ENCODE peak calls at places on chromosomes 3 and 15, in eight cellular contexts. K is HL-60, I is sigmoid colon, F is breast epithelium, G is RWPE2, X is psoas muscle, D is uterus, Q is OCI-LY7. W is an unnamed sample.

GRCh38 chr3:114095808-114096207 is 39.3 kb downstream of the QTRT2 start:
- DNase-seq in Q (no peak), D (no peak), X (no peak), I (no peak), F (no peak), K (no peak), G (no peak), W (no peak)

GRCh38 chr15:80703965-80704364 is 8.9 kb downstream of the ABHD17C start:
- DNase-seq in D (no peak), X (no peak), Q (no peak), G (no peak), F (no peak), K (no peak), I (no peak), W (no peak)

GRCh38 chr3:28138047-28138446 is 103.4 kb upstream of the CMC1 start:
- DNase-seq in F (no peak), K (no peak), Q (no peak), X (no peak), I (no peak), D (no peak), G (no peak), W (no peak)

GRCh38 chr3:27914199-27914598 is 192.1 kb upstream of the EOMES start:
- DNase-seq in F (no peak), G (no peak), Q (no peak), K (no peak), I (no peak), D (no peak), X (no peak), W (no peak)

GRCh38 chr3:41490360-41490759 is 291.1 kb downstream of the CTNNB1 start:
- DNase-seq in D (no peak), Q (no peak), G (no peak), F (no peak), I (no peak), X (no peak), K (no peak), W (no peak)

GRCh38 chr15:81080946-81081345 is 53.1 kb upstream of the CFAP161 start:
- DNase-seq in K (no peak), Q (no peak), X (no peak), D (no peak), I (no peak), F (no peak), G (no peak), W (no peak)

GRCh38 chr3:150972379-150972985 is at the start of gene CLRN1:
- DNase-seq in K (no peak), Q (no peak), G (no peak), D (no peak), I (no peak), F (no peak), X (no peak), W (no peak)

GRCh38 chr3:2390926-2391532 is 292.4 kb downstream of the CNTN4 start:
- DNase-seq in K (no peak), D (no peak), F (no peak), Q (no peak), G (no peak), X (no peak), I (no peak), W (no peak)

GRCh38 chr3:38725726-38726410 is 76.4 kb upstream of the SCN5A start:
- DNase-seq in I (no peak), X (no peak), Q (no peak), D (no peak), K (no peak), G (no peak), F (no peak), W (no peak)

GRCh38 chr3:138259126-138259525 is 70.5 kb downstream of the NME9 start:
- DNase-seq in X (no peak), F (no peak), I (no peak), Q (no peak), K (no peak), G (no peak), D (no peak), W (no peak)

GRCh38 chr3:138781012-138781470 is 53.7 kb downstream of the PIK3CB start:
- DNase-seq in D (no peak), F (no peak), G (no peak), X (no peak), I (no peak), K (no peak), Q (no peak), W (peak)

GRCh38 chr3:31462050-31462569 is 70.6 kb upstream of the STT3B start:
- DNase-seq in K (peak), I (no peak), Q (peak), G (no peak), X (no peak), F (no peak), D (no peak), W (no peak)

GRCh38 chr3:3015472-3016089 is 94.6 kb downstream of the IL5RA start:
- DNase-seq in I (no peak), K (no peak), G (no peak), Q (no peak), F (no peak), X (no peak), D (no peak), W (peak)

GRCh38 chr3:195537995-195538394 is 5.1 kb downstream of the PPP1R2 start:
- DNase-seq in G (no peak), K (no peak), D (no peak), F (no peak), Q (peak), X (no peak), I (no peak), W (no peak)

GRCh38 chr15:89098281-89098680 is 10.0 kb downstream of the ABHD2 start:
- DNase-seq in Q (no peak), K (no peak), X (no peak), F (no peak), D (no peak), I (peak), G (no peak), W (no peak)

GRCh38 chr3:125151437-125151806 is 61.1 kb downstream of the SLC12A8 start:
- DNase-seq in G (no peak), F (no peak), I (no peak), X (no peak), D (no peak), Q (no peak), K (no peak), W (no peak)

GRCh38 chr15:26772588-26773484 is at the start of gene GABRB3:
- DNase-seq in K (no peak), Q (no peak), I (no peak), F (no peak), X (peak), D (no peak), G (no peak), W (no peak)

GRCh38 chr15:36678308-36678707 is 98.9 kb downstream of the CDIN1 start:
- DNase-seq in G (no peak), K (no peak), D (no peak), Q (no peak), X (no peak), F (no peak), I (no peak), W (no peak)

GRCh38 chr3:150106752-150107428 is 136.2 kb upstream of the PFN2 start:
- DNase-seq in F (no peak), X (no peak), I (no peak), Q (no peak), D (no peak), G (no peak), K (no peak), W (peak)

DNA sequence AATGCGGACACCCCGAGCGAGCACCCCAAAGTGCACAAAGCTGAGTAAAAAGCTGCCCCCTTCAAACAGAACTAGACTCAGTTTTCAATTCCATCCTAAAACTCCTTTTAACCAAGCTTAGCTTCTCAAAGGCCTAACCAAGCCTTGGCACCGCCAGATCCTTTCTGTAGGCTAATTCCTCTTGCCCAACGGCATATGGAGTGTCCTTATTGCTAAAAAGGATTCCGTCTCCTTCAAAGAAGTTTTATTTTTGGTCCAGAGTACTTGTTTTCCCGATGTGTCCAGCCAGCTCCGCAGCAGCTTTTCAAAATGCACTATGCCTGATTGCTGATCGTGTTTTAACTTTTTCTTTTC is 5.3 kb downstream of the BHLHE40 start:
- DNase-seq in X (no peak), K (no peak), G (no peak), D (no peak), Q (no peak), I (no peak), F (no peak), W (peak)
- H3K4me3 ChIP-seq in X (peak), K (peak), G (peak), D (no peak), Q (no peak), I (peak), F (peak), W (peak)

DNA sequence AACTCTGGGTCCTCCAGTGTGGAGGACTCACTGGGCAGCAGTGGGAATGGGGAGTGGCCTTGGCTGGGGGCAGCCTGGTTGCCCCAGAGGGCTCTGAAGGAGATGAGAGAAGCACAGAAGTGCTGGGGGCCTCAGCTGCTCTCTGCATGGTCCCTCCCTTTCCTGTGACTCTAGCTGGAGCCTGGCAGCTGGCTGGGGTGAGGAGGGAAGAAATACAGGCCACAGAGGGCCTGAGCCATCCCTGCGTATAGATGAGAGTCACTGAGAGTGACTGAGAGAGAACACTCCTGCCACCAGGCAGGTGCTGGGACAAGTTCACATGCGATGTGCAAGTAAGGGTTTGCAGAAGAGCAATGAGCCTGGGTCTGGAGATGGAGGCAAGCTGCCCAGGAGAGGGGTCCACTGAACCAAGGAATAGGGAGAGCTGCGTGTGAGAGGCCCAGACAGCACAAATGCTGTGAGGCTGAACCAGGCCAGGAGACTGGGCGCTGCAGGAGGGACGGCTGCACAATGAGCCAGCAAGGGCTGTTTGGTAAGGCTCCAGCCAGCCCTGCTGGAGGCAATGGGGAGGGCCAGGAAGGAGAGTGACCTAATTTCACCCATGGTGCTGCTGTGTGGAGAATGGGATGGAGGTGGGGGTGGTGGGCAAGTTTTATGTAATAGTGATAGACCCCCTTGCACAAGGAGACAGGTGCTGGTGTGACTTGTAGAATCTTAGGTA is 87.2 kb downstream of the CLSTN2 start:
- DNase-seq in X (peak), G (no peak), K (no peak), Q (no peak), I (no peak), F (no peak), D (no peak), W (no peak)
- TF ChIP-seq CTCF in X (no peak), G (no peak), K (no peak), Q (no peak), I (no peak), F (no peak), D (no peak), W (no peak)

GRCh38 chr15:31869640-31870335 is 160.5 kb upstream of the CHRNA7 start:
- DNase-seq in K (no peak), Q (no peak), D (no peak), F (no peak), I (no peak), X (peak), G (no peak), W (no peak)
- H3K4me3 ChIP-seq in K (peak), Q (no peak), D (peak), F (peak), I (peak), X (peak), G (peak), W (no peak)

GRCh38 chr3:47847256-47847655 is 44.3 kb downstream of the DHX30 start:
- DNase-seq in K (no peak), G (no peak), I (no peak), X (no peak), Q (no peak), F (no peak), D (no peak), W (no peak)
- TF ChIP-seq CTCF in K (no peak), G (no peak), I (no peak), X (no peak), Q (no peak), F (no peak), D (no peak), W (no peak)

DNA sequence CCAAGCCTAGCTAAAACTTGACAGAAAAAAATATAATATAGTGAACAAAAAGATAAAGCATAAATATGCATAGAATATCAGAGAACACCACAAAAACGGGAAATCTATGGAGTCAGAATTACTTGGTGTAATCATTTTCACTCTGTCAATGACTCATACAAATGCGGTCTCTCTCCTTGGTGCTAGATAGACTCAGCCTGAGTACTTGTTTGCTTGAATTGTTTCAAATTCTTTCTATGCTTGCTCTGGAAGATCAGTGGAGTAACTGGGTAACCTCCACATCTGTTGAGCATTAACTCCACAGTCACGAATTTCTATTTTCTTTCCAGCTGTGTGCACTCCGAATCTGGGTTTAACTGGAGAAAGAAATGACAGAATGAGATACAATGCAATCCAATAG is 760.4 kb downstream of the ZPLD1 start:
- DNase-seq in F (no peak), D (no peak), Q (no peak), X (no peak), G (no peak), K (no peak), I (no peak), W (no peak)
- H3K4me3 ChIP-seq in F (no peak), D (no peak), Q (no peak), X (no peak), G (no peak), K (no peak), I (no peak), W (no peak)

DNA sequence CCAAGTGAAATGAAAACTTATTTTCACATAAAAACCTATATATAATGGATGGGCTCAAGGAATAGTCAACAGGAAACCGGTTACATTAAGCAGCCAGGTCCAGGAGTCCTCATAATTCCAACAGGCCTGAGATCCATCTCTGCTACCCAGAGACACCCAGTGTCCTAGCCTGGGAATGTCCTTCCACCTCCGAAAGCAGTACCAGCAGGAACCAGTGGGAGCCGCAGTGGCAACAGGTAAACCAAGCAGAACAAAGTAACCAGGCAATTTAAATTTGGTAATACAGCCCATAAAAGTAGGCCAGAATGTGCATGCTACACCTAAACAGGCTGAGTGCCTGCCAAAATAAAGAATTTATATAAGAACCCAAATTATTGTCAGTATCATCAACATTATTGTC is 195.6 kb downstream of the ZBBX start:
- DNase-seq in X (no peak), Q (no peak), K (no peak), D (no peak), F (no peak), I (no peak), G (no peak), W (no peak)
- TF ChIP-seq CTCF in X (no peak), Q (no peak), K (no peak), D (no peak), F (no peak), I (no peak), G (peak), W (no peak)

DNA sequence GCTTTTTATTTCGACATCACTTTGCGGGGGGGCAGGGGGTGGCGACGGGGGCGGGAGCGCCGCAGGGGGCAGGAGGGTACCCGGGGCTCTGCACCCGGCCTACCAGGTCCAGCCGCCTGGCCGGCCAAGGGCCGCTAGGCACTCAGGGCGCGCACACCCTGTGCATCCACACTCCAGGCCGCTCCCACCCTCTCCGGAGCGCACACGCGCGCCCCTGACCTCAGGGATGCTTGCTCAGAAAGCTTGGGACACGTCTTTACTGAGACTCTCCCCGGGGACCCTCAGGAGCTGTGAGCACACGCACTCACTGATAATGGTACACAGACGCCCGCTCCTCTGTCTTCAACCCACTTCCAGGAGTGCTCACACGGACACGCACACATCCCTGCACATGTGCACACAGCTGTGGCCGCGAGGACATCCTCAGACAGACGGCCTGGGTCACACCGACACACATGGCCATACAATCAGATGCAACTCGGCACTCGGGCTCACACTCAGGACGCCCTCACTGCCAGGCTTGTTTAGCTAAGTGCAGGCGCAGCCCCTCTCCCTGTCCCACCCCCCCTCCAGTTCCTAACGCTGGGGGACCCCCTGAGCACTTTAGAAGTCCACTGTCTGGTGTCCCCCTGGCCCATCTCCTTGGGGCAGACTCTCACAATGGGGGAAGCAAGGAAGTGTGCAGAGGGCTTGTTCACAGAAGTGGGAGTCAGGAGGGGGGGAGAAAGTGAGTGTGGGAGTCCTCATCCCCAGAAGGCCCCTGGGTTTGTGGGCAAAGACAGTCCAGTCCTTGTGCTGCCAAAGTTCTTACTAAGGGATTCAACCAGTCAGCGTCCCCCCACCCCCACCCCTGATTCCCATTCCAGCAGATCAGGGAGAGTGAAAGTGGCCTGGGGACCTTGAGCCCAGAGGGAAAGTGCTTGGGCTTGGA is 485 bp upstream of the GATA2 start:
- DNase-seq in I (peak), K (no peak), G (no peak), F (no peak), Q (no peak), D (peak), X (no peak), W (peak)
- H3K4me3 ChIP-seq in I (peak), K (no peak), G (no peak), F (no peak), Q (no peak), D (peak), X (peak), W (peak)

GRCh38 chr3:156341324-156341723 is 213.6 kb downstream of the SSR3 start:
- DNase-seq in I (no peak), G (no peak), D (no peak), F (no peak), X (no peak), K (no peak), Q (no peak), W (no peak)

GRCh38 chr3:156339491-156339890 is 215.4 kb downstream of the SSR3 start:
- DNase-seq in F (no peak), K (no peak), D (no peak), G (no peak), Q (no peak), X (no peak), I (no peak), W (no peak)

DNA sequence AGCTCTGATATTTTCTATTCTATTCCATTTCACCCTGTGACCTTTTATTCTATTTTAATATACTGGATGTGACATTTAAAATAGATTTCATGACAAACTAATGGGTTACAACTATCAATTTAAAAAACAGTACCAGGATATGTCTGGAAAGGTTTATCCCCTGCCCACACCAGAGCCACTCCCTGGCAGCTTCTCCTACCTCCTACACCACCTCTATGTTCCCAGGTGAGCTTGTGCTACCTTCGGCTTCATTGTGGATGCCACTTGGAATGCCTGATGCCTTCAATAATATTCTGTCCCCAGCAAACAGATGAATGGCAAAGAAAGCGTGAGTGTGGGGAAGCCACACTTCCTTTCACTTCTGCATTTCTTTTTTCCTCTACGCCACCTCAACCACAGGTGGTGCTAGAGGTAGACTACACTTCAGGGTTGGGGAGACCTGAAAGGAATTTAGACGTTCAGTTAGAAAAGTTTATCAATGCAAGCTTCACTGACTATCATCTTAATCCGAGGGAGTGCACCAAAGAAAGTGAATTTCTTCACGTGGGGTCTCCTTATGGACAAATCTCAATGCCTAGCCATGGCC is 213.0 kb downstream of the SSR3 start:
- DNase-seq in K (no peak), D (no peak), F (no peak), I (no peak), Q (peak), X (no peak), G (no peak), W (no peak)
- TF ChIP-seq CTCF in K (no peak), D (no peak), F (no peak), I (no peak), Q (peak), X (no peak), G (no peak), W (no peak)

W was measured in fibroblast of villous mesenchyme.